ENCODE peak calls at places on chromosomes 6 and 20, in six cellular contexts. One of them, this sample, is unnamed.

GRCh38 chr6:93423542-93423941 is 4.2 kb upstream of the EPHA7 start:
- DNase-seq in WTC11: peak
- DNase-seq in A549: peak
- DNase-seq in HepG2: peak
- DNase-seq in H1: no peak
- DNase-seq in K562: no peak
- DNase-seq in this sample: peak

GRCh38 chr20:14997791-14998190 is 660.4 kb upstream of the FLRT3 start:
- DNase-seq in WTC11: no peak
- DNase-seq in A549: peak
- DNase-seq in HepG2: no peak
- DNase-seq in H1: no peak
- DNase-seq in K562: no peak
- DNase-seq in this sample: peak

GRCh38 chr6:113564401-113565161 is 292.6 kb upstream of the MARCKS start:
- DNase-seq in WTC11: peak
- DNase-seq in A549: no peak
- DNase-seq in HepG2: peak
- DNase-seq in H1: peak
- DNase-seq in K562: no peak
- DNase-seq in this sample: peak

GRCh38 chr6:167795874-167796667 is 30.6 kb upstream of the AFDN start:
- DNase-seq in WTC11: no peak
- DNase-seq in A549: no peak
- DNase-seq in HepG2: no peak
- DNase-seq in H1: no peak
- DNase-seq in K562: no peak
- DNase-seq in this sample: no peak

GRCh38 chr20:9503530-9504251 is 10.7 kb upstream of the LAMP5 start:
- DNase-seq in WTC11: peak
- DNase-seq in A549: peak
- DNase-seq in HepG2: no peak
- DNase-seq in H1: no peak
- DNase-seq in K562: no peak
- DNase-seq in this sample: no peak

GRCh38 chr6:161694995-161695394 is 421.1 kb upstream of the AGPAT4 start:
- DNase-seq in WTC11: no peak
- DNase-seq in A549: peak
- DNase-seq in HepG2: peak
- DNase-seq in H1: no peak
- DNase-seq in K562: peak
- DNase-seq in this sample: peak

GRCh38 chr6:22906091-22906549 is 336.8 kb downstream of the HDGFL1 start:
- DNase-seq in WTC11: no peak
- DNase-seq in A549: peak
- DNase-seq in HepG2: no peak
- DNase-seq in H1: no peak
- DNase-seq in K562: no peak
- DNase-seq in this sample: peak

GRCh38 chr6:10406556-10406955 is 8.3 kb downstream of the TFAP2A start:
- DNase-seq in WTC11: no peak
- DNase-seq in A549: no peak
- DNase-seq in HepG2: no peak
- DNase-seq in H1: no peak
- DNase-seq in K562: no peak
- DNase-seq in this sample: no peak

GRCh38 chr6:154893927-154894326 is 101.2 kb upstream of the TIAM2 start:
- DNase-seq in WTC11: no peak
- DNase-seq in A549: no peak
- DNase-seq in HepG2: no peak
- DNase-seq in H1: no peak
- DNase-seq in K562: no peak
- DNase-seq in this sample: no peak

DNA sequence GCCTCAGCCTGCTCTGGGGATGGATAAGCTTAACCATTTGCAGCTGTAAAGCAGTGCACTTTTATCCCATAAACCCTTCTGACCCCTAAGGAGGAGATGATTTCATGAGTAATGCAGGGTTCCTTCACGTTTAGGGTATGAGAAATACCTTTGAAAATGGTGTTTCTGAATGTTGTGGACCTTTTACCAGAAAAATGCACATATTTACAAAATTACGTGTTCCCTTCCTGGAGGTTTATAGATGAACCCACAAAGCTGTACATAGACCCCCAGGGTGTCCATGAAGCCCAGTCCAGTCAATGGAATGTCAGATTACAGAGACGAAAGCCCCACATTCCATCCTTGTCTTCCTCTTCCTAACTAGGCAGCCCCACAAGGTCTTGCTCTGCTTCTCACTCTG is 78.6 kb upstream of the INSM1 start:
- DNase-seq in WTC11: no peak
- DNase-seq in A549: no peak
- DNase-seq in HepG2: no peak
- DNase-seq in H1: no peak
- DNase-seq in K562: no peak
- DNase-seq in this sample: no peak
- TF ChIP-seq JUN in WTC11: no peak
- TF ChIP-seq JUN in A549: no peak
- TF ChIP-seq JUN in HepG2: no peak
- TF ChIP-seq JUN in H1: no peak
- TF ChIP-seq JUN in K562: no peak
- TF ChIP-seq JUN in this sample: no peak

DNA sequence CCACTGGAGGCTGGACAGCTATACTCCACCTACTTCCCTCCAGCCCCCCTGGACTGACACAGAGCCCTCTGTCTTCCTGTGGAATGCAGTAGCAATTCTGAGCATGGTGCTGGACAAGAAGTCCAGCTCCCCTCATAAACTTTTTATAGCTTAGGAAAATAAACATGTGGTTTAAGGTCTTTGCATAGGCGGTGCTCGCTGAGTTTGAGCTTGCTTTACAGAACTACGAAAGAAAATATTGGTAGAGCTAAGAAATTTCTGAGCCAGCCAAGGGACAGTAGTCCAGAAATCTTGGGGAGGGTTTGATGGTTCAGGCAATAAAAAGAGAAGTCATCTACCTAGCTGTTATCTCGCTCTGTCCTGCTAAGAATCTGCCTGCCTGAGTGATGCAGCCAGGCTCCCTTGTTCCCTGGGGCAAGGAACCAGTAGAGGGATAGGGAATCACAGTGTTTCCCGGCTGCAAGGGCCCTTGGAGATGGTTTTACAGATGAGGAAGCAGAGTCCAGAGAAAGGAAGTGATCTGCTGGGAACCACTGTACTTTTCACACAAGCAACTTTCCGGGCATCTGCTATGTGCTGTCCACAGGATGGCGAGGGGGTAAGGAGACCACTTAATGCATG is 343.4 kb downstream of the CDC5L start:
- DNase-seq in WTC11: no peak
- DNase-seq in A549: no peak
- DNase-seq in HepG2: no peak
- DNase-seq in H1: no peak
- DNase-seq in K562: no peak
- DNase-seq in this sample: no peak
- TF ChIP-seq MAX in WTC11: no peak
- TF ChIP-seq MAX in A549: no peak
- TF ChIP-seq MAX in HepG2: no peak
- TF ChIP-seq MAX in H1: no peak
- TF ChIP-seq MAX in K562: no peak
- TF ChIP-seq MAX in this sample: no peak

DNA sequence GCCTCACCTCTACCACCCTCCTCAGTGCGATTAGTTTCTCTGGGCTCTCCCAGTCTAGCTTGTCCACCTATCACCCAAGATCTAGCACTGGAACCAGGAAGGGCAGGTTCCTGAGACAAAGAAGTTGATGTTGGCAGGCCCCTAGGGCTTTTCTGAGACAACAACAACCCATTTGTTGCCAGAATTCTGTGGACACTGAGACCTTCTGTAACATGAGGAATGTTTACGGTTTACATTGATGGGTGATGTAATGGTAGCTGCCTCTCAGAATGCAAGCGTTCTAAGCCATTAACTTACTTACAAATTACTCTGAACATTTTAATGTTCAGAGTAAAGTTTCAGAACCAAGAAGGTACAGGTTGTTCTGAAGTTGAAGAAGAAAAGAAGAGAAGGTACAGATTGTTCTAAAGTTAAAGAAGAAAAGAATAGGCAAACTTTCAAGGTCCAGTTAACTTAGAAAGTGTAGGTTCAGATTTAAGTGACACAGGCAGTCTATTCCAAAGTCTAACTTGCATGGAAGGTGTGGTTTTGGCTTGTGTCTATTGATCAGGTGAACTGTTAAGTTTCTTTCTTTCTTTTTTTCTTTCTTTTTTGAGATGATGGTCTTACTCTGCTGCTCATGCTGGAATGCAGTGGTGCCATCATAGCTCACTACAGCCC is 3.7 kb upstream of the MED23 start:
- DNase-seq in WTC11: no peak
- DNase-seq in A549: no peak
- DNase-seq in HepG2: peak
- DNase-seq in H1: no peak
- DNase-seq in K562: no peak
- DNase-seq in this sample: no peak
- TF ChIP-seq JUN in WTC11: no peak
- TF ChIP-seq JUN in A549: no peak
- TF ChIP-seq JUN in HepG2: no peak
- TF ChIP-seq JUN in H1: no peak
- TF ChIP-seq JUN in K562: no peak
- TF ChIP-seq JUN in this sample: no peak

DNA sequence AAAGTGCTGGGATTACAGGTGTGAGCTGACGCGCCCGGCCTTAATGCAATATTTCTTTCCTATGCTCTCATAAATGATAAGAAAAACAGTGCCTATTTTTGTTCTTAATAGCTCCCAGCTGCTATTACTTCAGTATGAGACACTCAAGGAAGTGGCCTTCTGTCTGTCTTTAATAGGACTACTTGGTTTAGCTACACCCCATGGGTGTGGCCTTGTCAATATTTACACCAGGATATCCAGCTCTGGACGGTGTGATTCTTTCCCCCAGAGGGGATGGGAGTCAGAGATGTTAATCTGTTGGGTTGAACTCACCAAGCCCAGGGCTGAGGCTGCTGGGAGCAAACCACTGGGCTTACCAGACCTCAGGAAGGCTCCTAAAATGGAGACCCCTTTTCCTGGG is 134.2 kb downstream of the CEP57L1 start:
- DNase-seq in WTC11: no peak
- DNase-seq in A549: peak
- DNase-seq in HepG2: no peak
- DNase-seq in H1: no peak
- DNase-seq in K562: peak
- DNase-seq in this sample: no peak
- TF ChIP-seq MAX in WTC11: no peak
- TF ChIP-seq MAX in A549: no peak
- TF ChIP-seq MAX in HepG2: no peak
- TF ChIP-seq MAX in H1: no peak
- TF ChIP-seq MAX in K562: no peak
- TF ChIP-seq MAX in this sample: no peak

GRCh38 chr20:13301596-13301995 is 80.5 kb downstream of the ISM1 start:
- DNase-seq in WTC11: no peak
- DNase-seq in A549: no peak
- DNase-seq in HepG2: no peak
- DNase-seq in H1: no peak
- DNase-seq in K562: no peak
- DNase-seq in this sample: no peak

GRCh38 chr20:13296070-13296469 is 75.0 kb downstream of the ISM1 start:
- DNase-seq in WTC11: no peak
- DNase-seq in A549: no peak
- DNase-seq in HepG2: no peak
- DNase-seq in H1: no peak
- DNase-seq in K562: no peak
- DNase-seq in this sample: no peak

GRCh38 chr20:13299401-13299800 is 78.3 kb downstream of the ISM1 start:
- DNase-seq in WTC11: no peak
- DNase-seq in A549: no peak
- DNase-seq in HepG2: no peak
- DNase-seq in H1: no peak
- DNase-seq in K562: no peak
- DNase-seq in this sample: no peak

GRCh38 chr20:13297105-13297899 is 76.2 kb downstream of the ISM1 start:
- DNase-seq in WTC11: no peak
- DNase-seq in A549: no peak
- DNase-seq in HepG2: peak
- DNase-seq in H1: no peak
- DNase-seq in K562: no peak
- DNase-seq in this sample: no peak

DNA sequence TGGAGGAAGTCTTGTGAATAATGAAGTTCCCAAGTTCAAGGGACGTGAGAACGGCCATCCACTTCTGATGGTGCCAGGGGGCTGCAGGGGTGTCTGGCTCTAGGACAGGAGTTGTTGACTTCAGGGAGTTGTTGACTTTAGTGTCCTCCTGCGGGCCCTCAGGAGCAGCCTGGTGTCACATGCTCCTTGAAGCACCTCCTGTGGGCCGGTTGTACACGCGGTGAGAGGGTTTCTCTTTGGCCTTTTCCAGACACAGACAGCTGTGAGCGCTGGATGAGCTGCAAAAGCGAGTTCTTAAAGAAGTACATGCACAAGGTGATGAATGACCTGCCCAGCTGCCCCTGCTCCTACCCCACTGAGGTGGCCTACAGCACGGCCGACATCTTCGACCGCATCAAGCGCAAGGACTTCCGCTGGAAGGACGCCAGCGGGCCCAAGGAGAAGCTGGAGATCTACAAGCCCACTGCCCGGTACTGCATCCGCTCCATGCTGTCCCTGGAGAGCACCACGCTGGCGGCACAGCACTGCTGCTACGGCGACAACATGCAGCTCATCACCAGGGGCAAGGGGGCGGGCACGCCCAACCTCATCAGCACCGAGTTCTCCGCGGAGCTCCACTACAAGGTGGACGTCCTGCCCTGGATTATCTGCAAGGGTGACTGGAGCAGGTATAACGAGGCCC is 77.8 kb downstream of the ISM1 start:
- DNase-seq in WTC11: no peak
- DNase-seq in A549: no peak
- DNase-seq in HepG2: no peak
- DNase-seq in H1: no peak
- DNase-seq in K562: no peak
- DNase-seq in this sample: no peak
- TF ChIP-seq JUN in WTC11: no peak
- TF ChIP-seq JUN in A549: no peak
- TF ChIP-seq JUN in HepG2: no peak
- TF ChIP-seq JUN in H1: no peak
- TF ChIP-seq JUN in K562: no peak
- TF ChIP-seq JUN in this sample: no peak

DNA sequence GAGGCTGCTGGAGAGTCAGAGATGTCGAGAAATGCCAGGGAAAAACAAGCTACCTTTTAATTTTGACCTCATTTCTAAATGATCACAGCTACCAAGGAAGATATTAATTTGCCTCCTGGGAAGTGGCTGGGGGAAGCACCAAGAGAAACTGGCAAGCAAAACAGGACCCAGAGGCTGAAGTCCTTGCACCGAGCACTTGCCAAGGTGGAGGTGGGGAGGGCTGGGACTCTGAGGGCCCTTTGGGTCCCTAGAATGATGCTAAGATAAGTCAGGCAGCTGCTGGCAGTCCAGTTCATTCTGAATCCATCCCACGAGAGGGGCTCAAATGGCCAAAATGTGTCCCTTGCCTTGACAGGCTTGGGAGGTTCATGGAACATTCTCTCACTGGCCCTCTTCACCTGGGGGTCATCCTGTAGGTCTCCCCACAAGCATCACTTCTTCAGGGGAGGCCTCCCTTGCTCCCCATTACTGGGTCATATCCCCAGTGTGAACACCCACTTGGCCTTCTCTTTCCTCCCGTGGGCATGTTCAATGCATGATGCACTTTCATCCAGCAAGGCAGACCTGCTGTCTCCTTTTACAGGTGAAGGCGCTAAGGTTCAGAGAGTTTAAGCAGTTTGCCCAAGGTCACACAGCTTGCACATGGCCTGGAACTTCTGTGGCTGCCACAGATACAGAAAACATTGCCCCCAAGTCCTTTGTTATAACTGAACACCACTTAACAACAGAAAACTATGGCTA is 39.1 kb upstream of the BLCAP start:
- DNase-seq in WTC11: no peak
- DNase-seq in A549: no peak
- DNase-seq in HepG2: no peak
- DNase-seq in H1: no peak
- DNase-seq in K562: no peak
- DNase-seq in this sample: no peak
- TF ChIP-seq MAX in WTC11: no peak
- TF ChIP-seq MAX in A549: no peak
- TF ChIP-seq MAX in HepG2: no peak
- TF ChIP-seq MAX in H1: no peak
- TF ChIP-seq MAX in K562: no peak
- TF ChIP-seq MAX in this sample: no peak

This sample was measured in endothelial cell of umbilical vein.